ENCODE peak calls at places on chromosomes 3 and 15, in eight cellular contexts. One of them, this sample, is unnamed.
A peak's percentile ranks its signal among the peaks of the same experiment; 100 is the strongest.

GRCh38 chr3:45417949-45418847 is 29.8 kb downstream of the LARS2 start:
- DNase-seq in tibial artery: no peak
- DNase-seq in GM12865: no peak
- DNase-seq in SIG-M5: no peak
- DNase-seq in GM04503: no peak
- DNase-seq in RCC 7860: no peak
- DNase-seq in NCI-H2081: peak; percentile 55
- DNase-seq in GM12891: no peak
- DNase-seq in this sample: no peak

GRCh38 chr15:29568840-29569532 is 253.3 kb downstream of the TJP1 start:
- DNase-seq in RCC 7860: no peak
- DNase-seq in GM12891: no peak
- DNase-seq in tibial artery: no peak
- DNase-seq in GM04503: no peak
- DNase-seq in SIG-M5: no peak
- DNase-seq in GM12865: peak; percentile 7
- DNase-seq in NCI-H2081: peak; percentile 62
- DNase-seq in this sample: peak; percentile 61

GRCh38 chr15:67370206-67370954 is 115.8 kb downstream of the IQCH start:
- DNase-seq in GM12891: no peak
- DNase-seq in RCC 7860: no peak
- DNase-seq in SIG-M5: no peak
- DNase-seq in GM12865: no peak
- DNase-seq in tibial artery: no peak
- DNase-seq in NCI-H2081: no peak
- DNase-seq in GM04503: no peak
- DNase-seq in this sample: no peak

GRCh38 chr3:189325454-189325853 is 153.7 kb downstream of the TPRG1 start:
- DNase-seq in NCI-H2081: no peak
- DNase-seq in GM12891: no peak
- DNase-seq in GM12865: no peak
- DNase-seq in SIG-M5: no peak
- DNase-seq in tibial artery: no peak
- DNase-seq in RCC 7860: no peak
- DNase-seq in GM04503: no peak
- DNase-seq in this sample: no peak

GRCh38 chr3:82676356-82677026 is 915.0 kb upstream of the GBE1 start:
- DNase-seq in SIG-M5: no peak
- DNase-seq in GM04503: no peak
- DNase-seq in GM12891: no peak
- DNase-seq in RCC 7860: no peak
- DNase-seq in tibial artery: no peak
- DNase-seq in GM12865: no peak
- DNase-seq in NCI-H2081: no peak
- DNase-seq in this sample: no peak

GRCh38 chr15:48222627-48223026 is 16.5 kb downstream of the SLC12A1 start:
- DNase-seq in NCI-H2081: no peak
- DNase-seq in SIG-M5: no peak
- DNase-seq in RCC 7860: no peak
- DNase-seq in tibial artery: no peak
- DNase-seq in GM12891: no peak
- DNase-seq in GM04503: no peak
- DNase-seq in GM12865: no peak
- DNase-seq in this sample: no peak

GRCh38 chr15:78050441-78050809 is 27.1 kb downstream of the TBC1D2B start:
- DNase-seq in tibial artery: no peak
- DNase-seq in NCI-H2081: no peak
- DNase-seq in GM12891: no peak
- DNase-seq in SIG-M5: no peak
- DNase-seq in GM12865: no peak
- DNase-seq in GM04503: no peak
- DNase-seq in RCC 7860: no peak
- DNase-seq in this sample: no peak

GRCh38 chr3:171962137-171962720 is 77.1 kb upstream of the FNDC3B start:
- DNase-seq in NCI-H2081: no peak
- DNase-seq in GM12865: no peak
- DNase-seq in tibial artery: no peak
- DNase-seq in GM04503: no peak
- DNase-seq in SIG-M5: no peak
- DNase-seq in GM12891: no peak
- DNase-seq in RCC 7860: no peak
- DNase-seq in this sample: no peak

GRCh38 chr3:189588061-189588817 is 43.0 kb upstream of the TP63 start:
- DNase-seq in GM12865: no peak
- DNase-seq in SIG-M5: no peak
- DNase-seq in NCI-H2081: no peak
- DNase-seq in GM04503: peak; percentile 82
- DNase-seq in RCC 7860: no peak
- DNase-seq in GM12891: no peak
- DNase-seq in tibial artery: no peak
- DNase-seq in this sample: no peak

GRCh38 chr3:14489641-14490040 is 50.5 kb downstream of the GRIP2 start:
- DNase-seq in tibial artery: no peak
- DNase-seq in NCI-H2081: no peak
- DNase-seq in GM12891: no peak
- DNase-seq in SIG-M5: no peak
- DNase-seq in GM04503: no peak
- DNase-seq in RCC 7860: no peak
- DNase-seq in GM12865: no peak
- DNase-seq in this sample: peak; percentile 30

GRCh38 chr15:42591238-42591936 is 16.0 kb downstream of the STARD9 start:
- DNase-seq in tibial artery: no peak
- DNase-seq in GM04503: no peak
- DNase-seq in RCC 7860: peak; percentile 17
- DNase-seq in GM12865: no peak
- DNase-seq in SIG-M5: no peak
- DNase-seq in NCI-H2081: no peak
- DNase-seq in GM12891: no peak
- DNase-seq in this sample: no peak

GRCh38 chr3:129245141-129245540 is 4.3 kb upstream of the COPG1 start:
- DNase-seq in NCI-H2081: no peak
- DNase-seq in SIG-M5: no peak
- DNase-seq in GM04503: no peak
- DNase-seq in GM12891: no peak
- DNase-seq in GM12865: no peak
- DNase-seq in tibial artery: no peak
- DNase-seq in RCC 7860: no peak
- DNase-seq in this sample: no peak

GRCh38 chr3:129892486-129892856 is 1.0 kb downstream of the TMCC1 start:
- DNase-seq in tibial artery: no peak
- DNase-seq in GM12891: no peak
- DNase-seq in GM04503: no peak
- DNase-seq in NCI-H2081: no peak
- DNase-seq in GM12865: peak; percentile 31
- DNase-seq in SIG-M5: no peak
- DNase-seq in RCC 7860: no peak
- DNase-seq in this sample: peak; percentile 27